ENCODE peak calls at places on chromosomes 3 and 15, in six cellular contexts. Q is ovary, W is Peyer's patch, L is tibial artery, S is kidney epithelial cell, O is mucosa of descending colon. B is an unnamed sample. For H3K36me3, the result is how much of the 10 kb centered on the place peaks cover.

GRCh38 chr15:98896802-98897732 is 110.5 kb downstream of the PGPEP1L start:
- DNase-seq in W (no peak), O (no peak), L (no peak), Q (peak), S (peak), B (peak)

GRCh38 chr3:14256561-14257342 is 78.1 kb downstream of the LSM3 start:
- DNase-seq in L (peak), Q (peak), O (peak), S (no peak), W (peak), B (no peak)

GRCh38 chr3:150253622-150254021 is 154.5 kb upstream of the TSC22D2 start:
- DNase-seq in O (no peak), W (no peak), S (no peak), Q (no peak), L (no peak), B (no peak)

GRCh38 chr3:113354307-113354706 is 87.0 kb downstream of the CFAP44 start:
- DNase-seq in O (no peak), L (no peak), Q (no peak), S (no peak), W (no peak), B (peak)

GRCh38 chr3:162994165-162994564 is 1497.6 kb downstream of the OTOL1 start:
- DNase-seq in Q (no peak), L (no peak), W (no peak), S (no peak), O (no peak), B (no peak)

GRCh38 chr15:77889009-77889806 is 188.3 kb downstream of the TBC1D2B start:
- DNase-seq in W (no peak), Q (no peak), S (no peak), L (peak), O (peak), B (no peak)

GRCh38 chr15:35936284-35936683 is 390.3 kb upstream of the DPH6 start:
- DNase-seq in S (no peak), Q (no peak), L (no peak), O (no peak), W (no peak), B (no peak)

GRCh38 chr15:41958002-41958420 is 14.3 kb downstream of the EHD4 start:
- DNase-seq in S (no peak), O (no peak), L (no peak), Q (no peak), W (no peak), B (no peak)

GRCh38 chr3:170506556-170506955 is 79.3 kb downstream of the SLC7A14 start:
- DNase-seq in O (no peak), W (no peak), Q (no peak), L (no peak), S (peak), B (no peak)

GRCh38 chr3:137770821-137771399 is 6.8 kb downstream of the SOX14 start:
- DNase-seq in W (no peak), S (no peak), Q (no peak), O (peak), L (no peak), B (no peak)

GRCh38 chr3:17166369-17166768 is 281.6 kb downstream of the PLCL2 start:
- DNase-seq in W (no peak), O (no peak), Q (no peak), S (no peak), L (no peak), B (no peak)
- H3K36me3 ChIP-seq in W (under half), O (under half), Q (under half), S (under half), L (under half), B (under half)

DNA sequence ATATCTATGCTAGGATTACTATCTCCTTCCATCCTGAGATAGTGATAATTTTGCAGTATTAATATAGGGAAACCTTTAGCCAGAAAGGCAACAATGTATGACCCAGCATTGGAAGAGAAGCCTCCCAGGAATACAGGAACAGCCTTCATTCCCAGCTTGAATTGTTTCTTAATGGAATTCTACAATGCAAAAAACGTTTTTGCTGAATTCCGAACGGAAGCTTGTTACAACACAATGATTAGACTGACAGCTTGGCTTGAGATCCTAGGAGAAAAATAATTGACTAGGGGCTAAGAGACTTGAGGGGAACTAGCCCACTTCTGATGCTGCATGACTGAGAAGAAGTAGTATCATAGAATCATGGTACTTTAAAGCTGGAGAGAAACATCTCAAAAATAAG is 140.2 kb downstream of the RSL24D1 start:
- DNase-seq in L (no peak), S (no peak), O (no peak), Q (no peak), W (no peak), B (no peak)
- H3K36me3 ChIP-seq in L (under half), S (under half), O (under half), Q (under half), W (under half), B (under half)

GRCh38 chr3:52215351-52215750 is 10.1 kb downstream of the TLR9 start:
- DNase-seq in S (no peak), O (peak), W (peak), L (no peak), Q (no peak), B (no peak)

GRCh38 chr3:52211268-52211891 is 13.4 kb downstream of the ALAS1 start:
- DNase-seq in S (no peak), Q (no peak), W (no peak), L (no peak), O (no peak), B (no peak)

GRCh38 chr3:52216585-52217408 is 8.6 kb downstream of the TLR9 start:
- DNase-seq in Q (peak), S (peak), O (peak), L (no peak), W (peak), B (peak)

GRCh38 chr3:52213005-52213404 is 12.4 kb downstream of the TLR9 start:
- DNase-seq in L (no peak), W (no peak), O (no peak), Q (no peak), S (no peak), B (no peak)

GRCh38 chr3:52213901-52214300 is 11.5 kb downstream of the TLR9 start:
- DNase-seq in L (no peak), S (no peak), Q (no peak), O (no peak), W (no peak), B (no peak)
- H3K36me3 ChIP-seq in L (half or more), S (under half), Q (under half), O (under half), W (under half), B (under half)

GRCh38 chr15:92984161-92984560 is 84.0 kb downstream of the CHD2 start:
- DNase-seq in L (no peak), S (no peak), O (no peak), Q (no peak), W (no peak), B (no peak)

GRCh38 chr15:92979011-92979701 is 79.0 kb downstream of the CHD2 start:
- DNase-seq in Q (no peak), W (no peak), O (no peak), L (no peak), S (no peak), B (no peak)

GRCh38 chr15:92981333-92981732 is 81.2 kb downstream of the CHD2 start:
- DNase-seq in O (no peak), S (peak), W (no peak), L (no peak), Q (no peak), B (no peak)
- H3K36me3 ChIP-seq in O (under half), S (under half), W (under half), L (half or more), Q (under half), B (half or more)

DNA sequence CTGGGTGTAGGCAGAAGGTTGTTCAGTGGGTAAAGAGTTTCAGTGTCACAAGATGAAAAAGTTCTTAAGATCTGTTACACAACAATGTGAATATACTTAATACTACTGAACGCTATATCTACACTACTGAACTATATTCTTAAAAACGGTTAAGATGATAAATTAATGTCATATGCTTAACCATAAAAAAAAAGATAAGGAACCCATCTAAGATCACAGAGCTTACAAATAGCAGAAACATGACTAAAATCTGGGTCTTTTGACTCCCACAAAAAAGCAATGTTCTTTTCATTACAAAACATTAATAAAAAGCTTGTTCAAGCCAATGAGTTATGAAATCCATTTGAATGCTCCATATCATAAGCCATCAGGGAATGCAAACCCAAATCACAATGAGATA is 34.4 kb downstream of the UBR1 start:
- DNase-seq in O (no peak), S (no peak), W (no peak), Q (no peak), L (no peak), B (no peak)
- H3K36me3 ChIP-seq in O (under half), S (under half), W (under half), Q (under half), L (half or more), B (half or more)

GRCh38 chr3:44429459-44429858 is 48.0 kb downstream of the ZNF445 start:
- DNase-seq in W (no peak), Q (no peak), O (no peak), L (no peak), S (no peak), B (no peak)

GRCh38 chr3:44430466-44430865 is 47.0 kb downstream of the ZNF445 start:
- DNase-seq in L (no peak), Q (no peak), W (no peak), S (no peak), O (no peak), B (no peak)

GRCh38 chr3:44428910-44429309 is 48.6 kb downstream of the ZNF445 start:
- DNase-seq in W (no peak), S (no peak), O (no peak), L (no peak), Q (no peak), B (no peak)

GRCh38 chr3:44424758-44425157 is 52.7 kb downstream of the ZNF445 start:
- DNase-seq in Q (no peak), L (no peak), O (no peak), S (no peak), W (no peak), B (no peak)

GRCh38 chr3:44427683-44428082 is 49.8 kb downstream of the ZNF445 start:
- DNase-seq in W (no peak), S (no peak), L (no peak), Q (no peak), O (no peak), B (no peak)
- H3K36me3 ChIP-seq in W (under half), S (under half), L (under half), Q (under half), O (under half), B (under half)

GRCh38 chr15:25391971-25392733 is 46.7 kb downstream of the UBE3A start:
- DNase-seq in O (no peak), W (no peak), Q (no peak), L (no peak), S (peak), B (no peak)
- H3K36me3 ChIP-seq in O (under half), W (under half), Q (under half), L (under half), S (under half), B (half or more)

GRCh38 chr3:39413691-39414420 is 7.3 kb downstream of the RPSA start:
- DNase-seq in O (no peak), W (no peak), Q (no peak), L (no peak), S (no peak), B (no peak)

GRCh38 chr3:39410893-39411292 is 4.4 kb downstream of the RPSA start:
- DNase-seq in O (no peak), L (no peak), W (no peak), S (no peak), Q (no peak), B (no peak)

GRCh38 chr3:39409514-39410136 is 3.1 kb downstream of the RPSA start:
- DNase-seq in L (no peak), Q (no peak), W (no peak), O (no peak), S (no peak), B (no peak)

GRCh38 chr3:39414421-39414907 is 7.9 kb downstream of the RPSA start:
- DNase-seq in Q (no peak), O (no peak), S (no peak), W (no peak), L (no peak), B (no peak)

GRCh38 chr3:39412668-39413260 is 6.2 kb downstream of the RPSA start:
- DNase-seq in W (no peak), S (no peak), O (no peak), L (no peak), Q (no peak), B (no peak)
- H3K36me3 ChIP-seq in W (under half), S (under half), O (under half), L (under half), Q (under half), B (half or more)

B was measured in MG63.